ENCODE peak calls at places on chromosomes 12 and 14, in six cellular contexts. S, Z, K, T, F and E are unnamed samples.
A peak's percentile ranks its signal among the peaks of the same experiment; 100 is the strongest.

GRCh38 chr14:51726166-51726899 is 74.6 kb downstream of the FRMD6 start:
- DNase-seq in F (no peak), S (no peak), Z (no peak), K (no peak), T (no peak), E (no peak)

GRCh38 chr12:32454075-32454474 is 54.7 kb downstream of the FGD4 start:
- DNase-seq in Z (no peak), T (no peak), F (no peak), K (no peak), S (peak; percentile 65), E (no peak)

GRCh38 chr12:61894168-61894567 is 366.0 kb upstream of the USP15 start:
- DNase-seq in Z (no peak), T (no peak), K (no peak), S (no peak), F (no peak), E (no peak)

GRCh38 chr12:51183816-51184215 is 10.9 kb upstream of the TFCP2 start:
- DNase-seq in K (no peak), Z (no peak), T (no peak), S (no peak), F (peak; percentile 53), E (no peak)

GRCh38 chr14:76326918-76327689 is 48.8 kb upstream of the ESRRB start:
- DNase-seq in T (no peak), F (peak; percentile 58), Z (no peak), K (no peak), S (no peak), E (no peak)

GRCh38 chr14:67188326-67188725 is 914 bp upstream of the GARIN2 start:
- DNase-seq in S (no peak), K (no peak), T (no peak), F (no peak), Z (no peak), E (no peak)

GRCh38 chr12:109741286-109741969 is 27.8 kb downstream of the FAM222A start:
- DNase-seq in T (peak; percentile 36), F (peak; percentile 43), K (no peak), Z (no peak), S (no peak), E (no peak)

GRCh38 chr12:103647267-103647666 is 60.2 kb downstream of the STAB2 start:
- DNase-seq in K (no peak), T (no peak), Z (no peak), F (no peak), S (peak; percentile 26), E (no peak)

GRCh38 chr14:23360496-23360895 is 4.5 kb downstream of the EFS start:
- DNase-seq in S (peak; percentile 57), K (no peak), F (no peak), Z (peak; percentile 54), T (no peak), E (no peak)

GRCh38 chr12:132520421-132521199 is 30.7 kb downstream of the FBRSL1 start:
- DNase-seq in T (no peak), F (no peak), Z (no peak), K (no peak), S (no peak), E (no peak)

GRCh38 chr12:18320036-18320617 is 58.8 kb downstream of the PIK3C2G start:
- DNase-seq in F (no peak), S (peak; percentile 73), Z (peak; percentile 74), T (no peak), K (no peak), E (no peak)

GRCh38 chr14:78959674-78960264 is 789.6 kb downstream of the NRXN3 start:
- DNase-seq in S (peak; percentile 61), K (peak; percentile 65), T (peak; percentile 60), F (peak; percentile 80), Z (peak; percentile 49), E (no peak)

GRCh38 chr14:93923586-93923985 is 3.6 kb upstream of the FAM181A start:
- DNase-seq in K (no peak), T (no peak), F (no peak), S (no peak), Z (no peak), E (no peak)

GRCh38 chr12:10288989-10289388 is 18.7 kb upstream of the KLRD1 start:
- DNase-seq in T (no peak), K (no peak), S (no peak), Z (no peak), F (no peak), E (no peak)

GRCh38 chr14:22622220-22622619 is 21.9 kb downstream of the OR6J1 start:
- DNase-seq in F (no peak), T (no peak), Z (no peak), S (no peak), K (no peak), E (no peak)

GRCh38 chr14:43476822-43477221 is 1030.3 kb downstream of the FSCB start:
- DNase-seq in F (no peak), S (no peak), Z (no peak), T (no peak), K (no peak), E (no peak)

GRCh38 chr12:42102720-42103119 is 42.0 kb downstream of the GXYLT1 start:
- DNase-seq in F (no peak), Z (no peak), S (no peak), K (no peak), T (no peak), E (no peak)

GRCh38 chr12:29320295-29321090 is 60.5 kb downstream of the ERGIC2 start:
- DNase-seq in S (peak; percentile 2), K (no peak), Z (peak; percentile 2), F (no peak), T (no peak), E (no peak)

GRCh38 chr12:52506858-52507715 is 13.1 kb downstream of the KRT5 start:
- DNase-seq in T (no peak), F (no peak), S (peak; percentile 61), K (no peak), Z (peak; percentile 17), E (peak; percentile 81)

GRCh38 chr12:990308-990648 is 745 bp upstream of the ERC1 start:
- DNase-seq in F (peak; percentile 88), K (peak; percentile 81), S (no peak), Z (peak; percentile 33), T (peak; percentile 78), E (peak; percentile 91)

GRCh38 chr12:47022296-47022695 is 57.1 kb upstream of the PCED1B start:
- DNase-seq in T (no peak), S (no peak), K (no peak), F (no peak), Z (no peak), E (no peak)

GRCh38 chr12:132710062-132710421 is 600 bp upstream of the PGAM5 start:
- DNase-seq in Z (no peak), K (peak; percentile 43), S (no peak), F (no peak), T (no peak), E (no peak)

GRCh38 chr12:67068204-67068731 is 200.9 kb upstream of the CAND1 start:
- DNase-seq in K (peak; percentile 24), F (no peak), S (peak; percentile 29), Z (no peak), T (no peak), E (no peak)

GRCh38 chr12:91617830-91618229 is 435.2 kb upstream of the DCN start:
- DNase-seq in Z (no peak), K (no peak), S (no peak), F (no peak), T (no peak), E (no peak)

GRCh38 chr12:91618281-91618680 is 435.7 kb upstream of the DCN start:
- DNase-seq in K (no peak), F (no peak), Z (no peak), T (no peak), S (no peak), E (no peak)

GRCh38 chr12:91620949-91621348 is 438.3 kb upstream of the DCN start:
- DNase-seq in T (no peak), S (no peak), F (no peak), K (no peak), Z (no peak), E (no peak)

GRCh38 chr12:91622981-91623380 is 440.4 kb upstream of the DCN start:
- DNase-seq in K (no peak), S (no peak), Z (no peak), F (no peak), T (no peak), E (no peak)

DNA sequence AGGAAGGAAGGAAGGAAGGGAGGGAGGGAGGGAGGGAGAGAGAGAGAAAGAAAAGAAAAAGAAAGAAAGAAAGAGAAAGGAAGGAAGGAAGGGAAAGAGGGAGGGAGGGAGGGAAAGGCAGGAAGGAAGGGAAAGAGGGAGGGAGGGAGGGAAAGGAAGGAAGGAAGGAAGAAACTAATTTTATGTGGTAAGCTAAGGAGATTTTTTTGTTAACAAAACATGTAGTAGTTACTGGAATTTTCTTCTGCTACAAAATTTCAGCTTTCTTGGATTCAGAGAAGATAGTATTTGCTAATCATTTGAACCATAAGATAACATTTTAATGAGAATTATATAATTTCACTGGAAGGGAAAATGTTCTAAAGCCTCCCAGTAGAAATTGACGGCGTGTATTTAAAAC is 437.8 kb upstream of the DCN start:
- DNase-seq in Z (no peak), T (no peak), S (no peak), K (no peak), F (no peak), E (no peak)
- H3K27ac ChIP-seq in Z (no peak overlapping the region), T (no peak overlapping the region), S (no peak overlapping the region), K (no peak overlapping the region), F (no peak overlapping the region), E (no peak overlapping the region)

GRCh38 chr14:103520657-103521437 is 1.8 kb downstream of the CKB start:
- DNase-seq in S (peak; percentile 81), T (peak; percentile 90), Z (no peak), K (peak; percentile 86), F (peak; percentile 95), E (no peak)
- TF ChIP-seq POLR2A in S (peak; percentile 19), T (no peak), Z (no peak), K (peak; percentile 38), F (peak; percentile 22), E (no peak)

GRCh38 chr12:111434680-111435338 is 29.1 kb downstream of the SH2B3 start:
- DNase-seq in F (peak; percentile 89), T (peak; percentile 80), S (no peak), Z (no peak), K (peak; percentile 83), E (peak; percentile 93)
- TF ChIP-seq EP300 in F (no peak), T (no peak), S (no peak), Z (no peak), K (no peak), E (no peak)

GRCh38 chr14:100822007-100822406 is 3.9 kb upstream of the MEG3 start:
- DNase-seq in F (no peak), K (peak; percentile 34), Z (peak; percentile 84), S (no peak), T (no peak), E (no peak)
- H3K27ac ChIP-seq in F (no peak overlapping the region), K (no peak overlapping the region), Z (peak overlapping the region; percentile 87), S (no peak overlapping the region), T (no peak overlapping the region), E (no peak overlapping the region)